ENCODE peak calls at places on chromosomes 13 and 19, in four cellular contexts. Z is neural progenitor cell, H is mammary epithelial cell, W is astrocyte. X is an unnamed sample. For H4K20me1, the result is how much of the 10 kb centered on the place peaks cover.

GRCh38 chr13:113034451-113035208 is 65.6 kb downstream of the MCF2L start:
- DNase-seq in H (peak), W (peak), Z (peak), X (no peak)

GRCh38 chr19:2289714-2290435 is 7.9 kb upstream of the PEAK3 start:
- DNase-seq in H (peak), Z (peak), W (no peak), X (peak)

GRCh38 chr13:109700176-109700575 is 86.2 kb downstream of the IRS2 start:
- DNase-seq in H (peak), W (peak), Z (no peak), X (no peak)

GRCh38 chr19:51375504-51376221 is 3.2 kb upstream of the NKG7 start:
- DNase-seq in Z (no peak), H (no peak), W (no peak), X (no peak)

GRCh38 chr13:41099986-41100385 is 32.6 kb downstream of the KBTBD6 start:
- DNase-seq in W (no peak), H (no peak), Z (no peak), X (no peak)

GRCh38 chr13:94956407-94957110 is 244.2 kb upstream of the SOX21 start:
- DNase-seq in Z (no peak), H (no peak), W (peak), X (no peak)

GRCh38 chr19:5314012-5314906 is 26.4 kb downstream of the PTPRS start:
- DNase-seq in H (peak), Z (no peak), W (no peak), X (no peak)

GRCh38 chr13:38394777-38395504 is 45.3 kb downstream of the UFM1 start:
- DNase-seq in Z (no peak), H (peak), W (peak), X (no peak)

GRCh38 chr13:100547805-100548204 is 40.8 kb downstream of the GGACT start:
- DNase-seq in Z (no peak), H (peak), W (no peak), X (no peak)

GRCh38 chr13:108777421-108778420 is 148.3 kb downstream of the MYO16 start:
- DNase-seq in H (no peak), W (no peak), Z (peak), X (no peak)

GRCh38 chr19:7775761-7776160 is 12.7 kb downstream of the CLEC4M start:
- DNase-seq in H (no peak), Z (no peak), W (no peak), X (no peak)

GRCh38 chr13:99689955-99690354 is 188.7 kb downstream of the TM9SF2 start:
- DNase-seq in H (no peak), W (no peak), Z (peak), X (peak)

GRCh38 chr13:94701313-94702180 is 10.8 kb downstream of the SOX21 start:
- DNase-seq in W (no peak), H (no peak), Z (no peak), X (no peak)

GRCh38 chr13:39072842-39073241 is 34.6 kb downstream of the NHLRC3 start:
- DNase-seq in Z (no peak), W (no peak), H (no peak), X (no peak)

GRCh38 chr19:1221141-1221903 is 15.7 kb downstream of the STK11 start:
- DNase-seq in W (no peak), Z (peak), H (no peak), X (no peak)

GRCh38 chr13:35699805-35700204 is 223.3 kb upstream of the MAB21L1 start:
- DNase-seq in W (peak), H (no peak), Z (no peak), X (no peak)

GRCh38 chr13:111061338-111062045 is 53.6 kb upstream of the ARHGEF7 start:
- DNase-seq in H (no peak), W (no peak), Z (no peak), X (no peak)
- H4K20me1 ChIP-seq in H (under half), W (under half), Z (under half), X (under half)

GRCh38 chr13:76808927-76809326 is 77.3 kb downstream of the KCTD12 start:
- DNase-seq in W (no peak), H (no peak), Z (no peak), X (no peak)
- H3K4me2 ChIP-seq in W (no peak), H (no peak), Z (no peak), X (no peak)

GRCh38 chr13:48602296-48603040 is 51.3 kb upstream of the CYSLTR2 start:
- DNase-seq in W (no peak), Z (no peak), H (no peak), X (no peak)

GRCh38 chr13:48600374-48601364 is 53.1 kb upstream of the CYSLTR2 start:
- DNase-seq in Z (no peak), W (peak), H (peak), X (no peak)

DNA sequence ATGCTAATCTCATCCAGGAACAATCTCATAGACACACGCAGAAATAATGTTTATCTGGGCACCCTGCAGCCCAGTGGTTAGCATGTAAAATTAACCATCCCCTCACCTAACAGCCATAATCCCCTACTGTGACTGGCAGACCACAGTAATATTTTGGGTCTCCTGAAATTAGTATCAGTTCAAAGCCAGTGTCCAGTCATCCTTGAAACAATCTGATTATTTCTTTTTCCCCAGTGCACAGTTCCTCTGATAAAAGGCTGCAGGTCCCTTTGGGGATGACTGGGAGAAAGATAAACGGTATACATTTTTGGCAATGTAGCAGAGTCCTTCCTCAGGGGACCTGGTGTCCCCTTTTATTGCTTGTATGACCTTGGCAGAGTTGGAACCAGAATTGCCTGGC is 50.4 kb upstream of the CYSLTR2 start:
- DNase-seq in W (no peak), Z (no peak), H (no peak), X (peak)
- H4K20me1 ChIP-seq in W (under half), Z (under half), H (under half), X (under half)

GRCh38 chr13:74907788-74908187 is 574.2 kb downstream of the TBC1D4 start:
- DNase-seq in Z (no peak), H (no peak), W (no peak), X (no peak)
- H3K4me2 ChIP-seq in Z (no peak), H (no peak), W (no peak), X (no peak)

GRCh38 chr19:46745521-46746280 is at the start of gene FKRP:
- DNase-seq in Z (peak), H (no peak), W (no peak), X (peak)

GRCh38 chr19:46746281-46746965 is at the start of gene STRN4:
- DNase-seq in Z (peak), H (peak), W (no peak), X (peak)

GRCh38 chr19:46748325-46749109 is 2.3 kb upstream of the STRN4 start:
- DNase-seq in H (no peak), W (no peak), Z (peak), X (peak)

GRCh38 chr19:46744005-46744691 is 1.7 kb upstream of the FKRP start:
- DNase-seq in Z (no peak), W (no peak), H (no peak), X (no peak)

GRCh38 chr19:46745030-46745429 is 827 bp upstream of the FKRP start:
- DNase-seq in Z (no peak), H (no peak), W (no peak), X (no peak)
- H4K20me1 ChIP-seq in Z (half or more), H (under half), W (half or more), X (under half)

GRCh38 chr19:4071610-4072009 is 4.9 kb upstream of the ZBTB7A start:
- DNase-seq in Z (no peak), W (no peak), H (no peak), X (no peak)
- H3K4me2 ChIP-seq in Z (no peak), W (no peak), H (no peak), X (no peak)

DNA sequence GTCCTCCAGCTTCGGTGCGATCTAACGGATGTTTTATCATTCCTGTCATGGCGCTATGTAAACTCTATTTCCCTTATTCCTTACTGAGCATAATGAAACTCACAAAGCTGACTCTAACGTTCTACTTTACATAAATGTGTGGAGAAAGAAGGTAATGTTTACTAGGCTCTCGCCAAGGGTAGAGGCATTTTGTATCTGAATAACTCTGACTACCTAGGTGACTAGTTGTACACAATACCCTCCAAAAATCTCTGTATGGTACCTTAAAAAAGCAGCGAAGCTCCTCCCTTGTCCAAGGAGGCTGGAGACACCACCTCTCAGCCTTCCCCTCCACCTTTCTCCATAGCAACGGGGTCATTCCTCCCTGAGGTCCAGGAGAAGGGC is 316 bp upstream of the ZNF530 start:
- DNase-seq in Z (no peak), W (no peak), H (no peak), X (no peak)
- H4K20me1 ChIP-seq in Z (under half), W (under half), H (under half), X (under half)

GRCh38 chr19:43595999-43596841 is at the start of the genes IRGQ and ZNF576:
- DNase-seq in Z (peak), H (peak), W (peak), X (peak)

GRCh38 chr19:43594710-43595604 is 977 bp downstream of the IRGQ start:
- DNase-seq in Z (peak), H (peak), W (peak), X (peak)

GRCh38 chr19:43592800-43593350 is 3.1 kb downstream of the IRGQ start:
- DNase-seq in W (no peak), Z (no peak), H (no peak), X (no peak)

GRCh38 chr19:43595605-43595998 is 332 bp downstream of the IRGQ start:
- DNase-seq in W (no peak), Z (peak), H (no peak), X (no peak)

GRCh38 chr19:43594081-43594697 is 1.7 kb downstream of the IRGQ start:
- DNase-seq in W (no peak), Z (no peak), H (no peak), X (no peak)
- H3K4me2 ChIP-seq in W (peak), Z (peak), H (peak), X (peak)

GRCh38 chr19:40464059-40465024 is 1.2 kb downstream of the BLVRB start:
- DNase-seq in W (peak), H (peak), Z (peak), X (peak)

GRCh38 chr19:40465781-40466218 is 255 bp upstream of the BLVRB start:
- DNase-seq in Z (peak), W (peak), H (peak), X (peak)

GRCh38 chr19:40465025-40465780 is at the start of gene BLVRB:
- DNase-seq in H (peak), Z (no peak), W (peak), X (no peak)

GRCh38 chr19:40466219-40467006 is at the start of gene SPTBN4:
- DNase-seq in Z (peak), W (no peak), H (no peak), X (no peak)

GRCh38 chr19:40467007-40467565 is 285 bp downstream of the SPTBN4 start:
- DNase-seq in W (no peak), H (no peak), Z (peak), X (no peak)
- H4K20me1 ChIP-seq in W (under half), H (under half), Z (under half), X (under half)

X was measured in Karpas-422.